ENCODE peak calls at places on chromosomes 1 and 21, in five cellular contexts. O is heart left ventricle; F is neural crest cell; Z is activated CD8-positive, alpha-beta T cell treated with anti-CD3 and anti-CD28 coated beads for 36 hours; J is GM12865. H is an unnamed sample.

GRCh38 chr1:43322506-43322905 is 15.1 kb upstream of the MPL start:
- DNase-seq in O (no peak), F (no peak), Z (no peak), J (no peak), H (no peak)

GRCh38 chr1:55156093-55156492 is 59.1 kb downstream of the USP24 start:
- DNase-seq in O (no peak), F (no peak), Z (no peak), J (no peak), H (no peak)

GRCh38 chr1:156079762-156080597 is 2.3 kb downstream of the MEX3A start:
- DNase-seq in O (no peak), F (no peak), Z (no peak), J (no peak), H (no peak)

GRCh38 chr1:184242507-184242943 is 144.3 kb upstream of the C1orf21 start:
- DNase-seq in O (peak), F (no peak), Z (no peak), J (peak), H (no peak)

GRCh38 chr1:153705484-153705883 is 22.4 kb upstream of the INTS3 start:
- DNase-seq in O (no peak), F (no peak), Z (peak), J (no peak), H (no peak)

GRCh38 chr1:16324456-16324890 is 27.8 kb downstream of the FBXO42 start:
- DNase-seq in O (no peak), F (no peak), Z (no peak), J (no peak), H (no peak)

GRCh38 chr1:61079276-61079897 is 3.0 kb upstream of the NFIA start:
- DNase-seq in O (no peak), F (no peak), Z (no peak), J (no peak), H (no peak)

GRCh38 chr1:182781849-182782586 is 7.6 kb upstream of the NPL start:
- DNase-seq in O (peak), F (peak), Z (peak), J (peak), H (peak)

GRCh38 chr1:172483448-172483847 is 39.6 kb upstream of the PIGC start:
- DNase-seq in O (no peak), F (no peak), Z (no peak), J (no peak), H (no peak)

GRCh38 chr1:201361652-201362504 is 15.6 kb downstream of the TNNT2 start:
- DNase-seq in O (no peak), F (peak), Z (peak), J (peak), H (no peak)

GRCh38 chr1:20466231-20466630 is 19.8 kb downstream of the CAMK2N1 start:
- DNase-seq in O (no peak), F (no peak), Z (peak), J (no peak), H (no peak)

GRCh38 chr1:35883681-35884155 is 709 bp downstream of the AGO1 start:
- DNase-seq in O (peak), F (peak), Z (peak), J (peak), H (peak)

GRCh38 chr1:115641762-115642167 is at the start of gene VANGL1:
- DNase-seq in O (peak), F (peak), Z (peak), J (peak), H (no peak)

GRCh38 chr21:42213082-42213774 is 5.7 kb upstream of the ABCG1 start:
- DNase-seq in O (no peak), F (no peak), Z (no peak), J (no peak), H (no peak)

GRCh38 chr1:36888811-36889477 is 145.4 kb downstream of the GRIK3 start:
- DNase-seq in O (no peak), F (no peak), Z (no peak), J (no peak), H (no peak)

GRCh38 chr1:247576514-247576913 is 11.6 kb upstream of the OR2G2 start:
- DNase-seq in O (no peak), F (no peak), Z (no peak), J (peak), H (no peak)
- TF ChIP-seq CTCF in O (no peak), F (peak), Z (peak), J (peak), H (no peak)

GRCh38 chr1:18575620-18576019 is 55.0 kb upstream of the PAX7 start:
- DNase-seq in O (no peak), F (peak), Z (peak), J (peak), H (peak)
- TF ChIP-seq CTCF in O (peak), F (peak), Z (peak), J (peak), H (no peak)

GRCh38 chr1:18599704-18600103 is 30.9 kb upstream of the PAX7 start:
- DNase-seq in O (no peak), F (no peak), Z (no peak), J (no peak), H (no peak)
- TF ChIP-seq CTCF in O (no peak), F (peak), Z (no peak), J (peak), H (no peak)

GRCh38 chr1:41423511-41424191 is 60.8 kb downstream of the EDN2 start:
- DNase-seq in O (peak), F (no peak), Z (peak), J (no peak), H (no peak)
- TF ChIP-seq CTCF in O (peak), F (peak), Z (no peak), J (no peak), H (no peak)

GRCh38 chr1:94745742-94746141 is 74.4 kb upstream of the SLC44A3 start:
- DNase-seq in O (no peak), F (no peak), Z (no peak), J (no peak), H (no peak)

GRCh38 chr1:94741956-94742355 is 78.2 kb upstream of the SLC44A3 start:
- DNase-seq in O (no peak), F (no peak), Z (no peak), J (no peak), H (no peak)

GRCh38 chr1:94743866-94744265 is 76.3 kb upstream of the SLC44A3 start:
- DNase-seq in O (no peak), F (no peak), Z (no peak), J (no peak), H (no peak)

GRCh38 chr1:94741510-94741909 is 78.6 kb upstream of the SLC44A3 start:
- DNase-seq in O (no peak), F (no peak), Z (no peak), J (no peak), H (no peak)

DNA sequence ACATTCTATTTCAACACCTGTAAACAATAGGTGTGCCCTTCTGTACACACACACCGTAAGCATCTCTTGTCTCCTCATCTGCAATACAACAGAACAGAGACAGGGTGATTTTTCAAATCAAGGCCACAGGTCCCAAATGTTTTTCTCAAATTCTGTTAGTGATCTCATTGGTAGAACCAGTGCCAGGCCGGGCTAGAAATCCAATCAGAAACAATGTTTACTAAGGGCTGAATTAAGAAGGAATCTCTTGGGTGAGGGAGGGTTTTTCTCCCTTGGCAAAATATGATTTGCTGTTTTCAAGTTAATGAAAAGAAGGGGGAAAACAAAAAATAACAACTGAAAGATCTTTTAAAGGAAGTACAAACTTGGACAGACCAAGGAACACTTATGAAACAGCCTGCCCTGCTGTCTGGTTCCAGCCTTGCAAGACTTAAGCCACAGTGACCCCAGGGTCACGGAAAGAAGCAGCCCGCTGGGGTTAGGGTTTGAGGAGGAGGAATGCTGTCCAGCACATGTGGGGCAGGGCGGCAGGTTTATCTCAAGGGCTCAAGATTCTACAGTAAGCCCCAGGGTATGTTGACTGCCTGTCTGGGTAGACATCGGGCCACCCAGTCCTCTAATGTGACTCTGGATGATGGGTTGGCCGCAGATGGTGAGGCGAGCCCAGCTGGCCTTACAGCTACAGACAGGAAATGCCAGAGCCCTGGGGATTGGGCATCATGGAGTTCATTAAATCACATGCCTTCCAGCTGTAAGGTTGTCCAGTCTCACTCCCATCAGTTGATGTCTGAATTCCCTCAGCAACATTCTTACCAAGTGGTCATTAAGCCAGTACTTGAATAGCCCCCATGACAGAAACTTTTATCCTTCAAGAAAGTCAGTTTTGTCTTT is 73.3 kb upstream of the SLC44A3 start:
- DNase-seq in O (no peak), F (no peak), Z (no peak), J (no peak), H (no peak)
- TF ChIP-seq CTCF in O (no peak), F (no peak), Z (no peak), J (no peak), H (no peak)

GRCh38 chr1:188295157-188295556 is 1466.4 kb downstream of the PLA2G4A start:
- DNase-seq in O (no peak), F (no peak), Z (no peak), J (no peak), H (no peak)
- TF ChIP-seq CTCF in O (no peak), F (no peak), Z (no peak), J (no peak), H (no peak)

GRCh38 chr1:200288226-200288625 is 121.6 kb downstream of the ZNF281 start:
- DNase-seq in O (no peak), F (no peak), Z (no peak), J (no peak), H (no peak)

GRCh38 chr1:200291106-200291505 is 118.7 kb downstream of the ZNF281 start:
- DNase-seq in O (no peak), F (no peak), Z (no peak), J (no peak), H (no peak)

GRCh38 chr1:200292699-200293098 is 117.1 kb downstream of the ZNF281 start:
- DNase-seq in O (no peak), F (no peak), Z (no peak), J (no peak), H (no peak)

GRCh38 chr1:200294241-200294640 is 115.6 kb downstream of the ZNF281 start:
- DNase-seq in O (no peak), F (no peak), Z (no peak), J (no peak), H (no peak)

DNA sequence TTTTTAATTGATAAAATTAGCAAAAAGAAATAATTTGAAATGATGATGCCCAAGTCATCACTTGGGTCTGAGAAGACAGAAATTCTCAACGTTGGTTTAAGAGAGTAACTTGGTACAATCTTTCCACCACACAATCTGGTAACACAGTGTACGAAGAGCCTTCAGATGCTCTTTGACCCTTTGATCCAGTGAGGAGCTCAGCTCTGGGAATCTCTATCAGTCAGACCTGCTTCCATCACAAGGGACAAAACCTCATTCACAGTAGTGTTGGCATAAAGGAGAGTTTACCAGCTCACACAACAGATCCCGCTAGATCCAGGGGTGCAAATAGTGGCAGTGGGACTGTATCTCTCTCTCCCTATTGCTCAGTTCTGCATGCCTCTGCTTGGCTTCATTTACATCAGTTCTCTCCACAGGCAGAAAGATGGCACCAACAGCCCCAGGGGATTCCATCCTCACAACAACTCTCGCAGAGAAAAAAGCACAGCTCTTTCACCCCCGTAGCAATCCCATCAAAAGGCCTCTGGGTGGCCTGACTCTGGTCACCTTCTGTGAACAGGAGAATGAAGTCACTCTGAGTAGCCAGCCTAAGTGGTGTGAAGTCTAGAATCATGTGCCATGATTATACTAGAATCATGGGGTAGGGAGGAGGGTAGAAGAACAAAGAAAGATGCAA is 119.7 kb downstream of the ZNF281 start:
- DNase-seq in O (no peak), F (no peak), Z (peak), J (peak), H (no peak)
- TF ChIP-seq CTCF in O (no peak), F (peak), Z (no peak), J (peak), H (no peak)

GRCh38 chr1:203276408-203276807 is 28.9 kb upstream of the BTG2 start:
- DNase-seq in O (no peak), F (no peak), Z (no peak), J (no peak), H (no peak)

GRCh38 chr1:203273869-203274602 is 31.3 kb upstream of the BTG2 start:
- DNase-seq in O (peak), F (no peak), Z (peak), J (peak), H (peak)

GRCh38 chr1:203275656-203276272 is 29.6 kb upstream of the BTG2 start:
- DNase-seq in O (no peak), F (no peak), Z (no peak), J (no peak), H (no peak)

GRCh38 chr1:203273206-203273868 is 32.0 kb upstream of the BTG2 start:
- DNase-seq in O (peak), F (peak), Z (peak), J (peak), H (peak)

DNA sequence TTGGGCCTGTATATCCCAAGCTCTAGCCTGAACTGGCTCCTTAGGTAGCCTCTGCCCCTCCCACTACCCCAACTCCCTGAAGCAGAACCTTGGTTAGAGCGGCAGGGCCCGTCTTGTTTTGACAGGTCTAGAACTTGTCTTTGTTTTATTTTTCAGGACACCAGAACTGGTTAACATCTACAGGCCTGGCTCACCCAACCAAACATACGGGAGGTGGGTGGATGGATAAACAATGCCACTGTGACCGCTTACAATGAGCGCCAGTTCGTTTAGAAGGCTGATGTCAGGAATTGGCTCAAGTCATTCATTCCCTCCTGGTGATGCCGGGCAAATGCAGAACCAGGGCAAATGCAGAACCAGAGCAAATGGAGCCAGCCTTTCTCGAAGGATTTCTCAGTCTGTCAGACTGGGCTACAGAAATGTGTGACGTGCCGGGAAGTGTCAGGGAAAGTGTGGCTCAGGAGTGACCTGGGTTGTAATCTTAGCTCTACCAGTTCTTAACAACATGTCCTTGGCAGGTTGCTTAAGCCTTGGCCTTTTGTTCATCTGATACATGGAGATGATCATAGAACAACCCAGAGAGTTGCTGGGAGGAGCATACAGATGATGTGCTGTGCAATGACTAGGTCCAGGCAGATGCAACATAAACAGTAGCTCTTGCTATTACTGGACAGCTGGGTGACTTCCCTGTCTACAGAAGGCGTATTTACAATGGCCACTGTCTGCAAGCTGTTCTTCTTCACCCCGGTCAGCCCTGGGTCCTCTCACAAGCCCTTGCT is 30.5 kb upstream of the BTG2 start:
- DNase-seq in O (no peak), F (no peak), Z (no peak), J (no peak), H (no peak)
- TF ChIP-seq CTCF in O (no peak), F (no peak), Z (no peak), J (no peak), H (no peak)

H was measured in activated B cell treated with CpG ODN at 0.5 μM for 24 hours.